ENCODE peak calls at places on chromosomes 6 and 20, in seven cellular contexts. T, U, L, Q, E, B and A are unnamed samples. For H3K9me3, the result is how much of the 10 kb centered on the place peaks cover.

GRCh38 chr6:82118150-82118562 is 129.4 kb downstream of the IBTK start:
- DNase-seq in T (no peak), U (no peak), L (no peak), Q (no peak), E (no peak), B (no peak), A (no peak)

GRCh38 chr20:24018796-24019195 is 30.2 kb upstream of the GGTLC1 start:
- DNase-seq in T (no peak), U (peak), L (no peak), Q (no peak), E (no peak), B (no peak), A (no peak)

GRCh38 chr6:36625161-36625919 is 31.2 kb downstream of the SRSF3 start:
- DNase-seq in T (peak), U (peak), L (peak), Q (no peak), E (no peak), B (no peak), A (no peak)

GRCh38 chr6:98871821-98872220 is 37.4 kb downstream of the POU3F2 start:
- DNase-seq in T (no peak), U (no peak), L (no peak), Q (no peak), E (no peak), B (no peak), A (no peak)

GRCh38 chr6:104428201-104428600 is 431.5 kb downstream of the HACE1 start:
- DNase-seq in T (no peak), U (no peak), L (no peak), Q (no peak), E (no peak), B (no peak), A (no peak)

GRCh38 chr6:34695729-34696188 is 808 bp downstream of the ILRUN start:
- DNase-seq in T (no peak), U (no peak), L (no peak), Q (no peak), E (no peak), B (no peak), A (no peak)

GRCh38 chr20:41137412-41138216 is at the start of gene PLCG1:
- DNase-seq in T (peak), U (peak), L (peak), Q (peak), E (peak), B (peak), A (no peak)

GRCh38 chr6:122530440-122531046 is 58.9 kb upstream of the SERINC1 start:
- DNase-seq in T (peak), U (peak), L (no peak), Q (peak), E (no peak), B (no peak), A (no peak)

GRCh38 chr6:1698527-1698926 is 88.8 kb downstream of the FOXC1 start:
- DNase-seq in T (no peak), U (no peak), L (no peak), Q (no peak), E (no peak), B (no peak), A (no peak)

GRCh38 chr6:7004581-7005297 is 103.0 kb upstream of the RREB1 start:
- DNase-seq in T (no peak), U (no peak), L (no peak), Q (no peak), E (no peak), B (no peak), A (no peak)

GRCh38 chr6:130997061-130997753 is 65.8 kb downstream of the EPB41L2 start:
- DNase-seq in T (peak), U (no peak), L (no peak), Q (no peak), E (no peak), B (no peak), A (no peak)

GRCh38 chr20:1931830-1932229 is 36.6 kb downstream of the SIRPA start:
- DNase-seq in T (no peak), U (no peak), L (no peak), Q (no peak), E (no peak), B (no peak), A (no peak)

GRCh38 chr20:55953201-55953600 is 52.1 kb downstream of the CBLN4 start:
- DNase-seq in T (no peak), U (no peak), L (no peak), Q (no peak), E (no peak), B (no peak), A (no peak)
- H3K9me3 ChIP-seq in T (under half), U (under half), L (under half), Q (under half), E (under half), B (under half), A (under half)

GRCh38 chr20:31706607-31707257 is 15.9 kb downstream of the BCL2L1 start:
- DNase-seq in T (peak), U (peak), L (peak), Q (no peak), E (no peak), B (no peak), A (no peak)
- H3K27ac ChIP-seq in T (no peak), U (peak), L (peak), Q (no peak), E (peak), B (peak), A (peak)

GRCh38 chr20:22682381-22682780 is 98.0 kb upstream of the FOXA2 start:
- DNase-seq in T (no peak), U (no peak), L (no peak), Q (no peak), E (no peak), B (no peak), A (no peak)
- H3K4me3 ChIP-seq in T (no peak), U (no peak), L (no peak), Q (no peak), E (no peak), B (no peak), A (no peak)

GRCh38 chr6:3919130-3919628 is 70.0 kb downstream of the FAM50B start:
- DNase-seq in T (peak), U (no peak), L (peak), Q (peak), E (no peak), B (peak), A (peak)
- H3K9me3 ChIP-seq in T (under half), U (under half), L (under half), Q (under half), E (under half), B (under half), A (under half)

DNA sequence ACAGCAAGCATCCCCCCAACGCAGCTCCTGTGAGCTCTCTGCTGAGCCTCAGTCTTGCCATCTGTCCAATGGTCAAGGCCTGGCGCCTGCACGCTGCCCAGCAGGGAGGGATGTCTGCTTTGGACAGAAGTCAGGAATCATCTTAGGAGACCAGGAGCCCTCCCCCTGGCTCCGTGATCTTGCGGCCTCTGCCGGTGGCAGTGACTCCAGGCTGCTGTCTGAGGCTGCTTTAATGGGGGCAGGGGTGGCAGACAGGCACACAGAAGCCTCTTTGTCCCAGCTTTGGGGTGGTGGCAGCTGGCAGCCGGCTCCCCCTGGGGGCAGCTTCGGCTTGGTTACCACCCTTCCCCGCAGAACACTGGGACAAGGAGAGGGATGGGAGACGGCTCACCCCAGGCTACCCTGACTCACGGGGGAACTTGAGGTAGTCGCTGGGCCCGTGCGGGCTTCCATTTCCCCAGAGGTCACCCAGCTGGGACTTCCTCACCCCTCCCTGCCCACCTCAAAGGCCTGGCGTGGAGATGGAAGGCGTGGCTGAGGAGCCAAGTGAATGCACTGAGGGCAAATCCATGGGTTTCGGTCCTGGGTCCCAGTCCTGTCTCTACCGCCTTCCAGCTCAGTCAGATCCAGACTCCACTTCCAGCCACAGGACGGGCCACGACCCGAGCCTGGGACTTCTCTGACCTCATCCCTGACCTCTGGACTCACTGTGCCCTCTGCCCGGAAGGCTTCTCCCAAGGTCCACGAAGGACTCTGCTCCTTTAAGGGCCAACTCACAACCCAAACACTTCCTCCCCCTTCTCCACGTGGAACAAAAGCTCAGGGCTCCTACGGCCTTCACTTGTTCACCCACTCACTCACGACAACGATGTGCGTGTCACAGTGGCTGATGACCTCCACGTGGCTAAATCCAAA is 14.8 kb downstream of the PEDS1 start:
- DNase-seq in T (no peak), U (no peak), L (no peak), Q (no peak), E (no peak), B (peak), A (no peak)
- H3K27ac ChIP-seq in T (peak), U (no peak), L (peak), Q (no peak), E (no peak), B (peak), A (peak)

GRCh38 chr6:167121471-167121870 is 1.4 kb upstream of the CCR6 start:
- DNase-seq in T (no peak), U (no peak), L (no peak), Q (no peak), E (no peak), B (no peak), A (no peak)

GRCh38 chr6:167119680-167120556 is 3.0 kb upstream of the CCR6 start:
- DNase-seq in T (no peak), U (no peak), L (no peak), Q (no peak), E (no peak), B (no peak), A (no peak)

GRCh38 chr6:167122827-167123657 is at the start of gene CCR6:
- DNase-seq in T (no peak), U (no peak), L (no peak), Q (no peak), E (no peak), B (no peak), A (no peak)

GRCh38 chr6:167120557-167121030 is 2.3 kb upstream of the CCR6 start:
- DNase-seq in T (no peak), U (no peak), L (no peak), Q (no peak), E (no peak), B (no peak), A (no peak)

GRCh38 chr6:167122041-167122826 is 662 bp upstream of the CCR6 start:
- DNase-seq in T (no peak), U (no peak), L (no peak), Q (no peak), E (no peak), B (no peak), A (no peak)
- H3K4me3 ChIP-seq in T (no peak), U (no peak), L (no peak), Q (no peak), E (no peak), B (no peak), A (no peak)

GRCh38 chr20:31394900-31395299 is 4.5 kb upstream of the DEFB119 start:
- DNase-seq in T (no peak), U (no peak), L (no peak), Q (no peak), E (no peak), B (no peak), A (no peak)
- H3K9me3 ChIP-seq in T (under half), U (under half), L (under half), Q (under half), E (under half), B (under half), A (under half)

GRCh38 chr6:53903357-53903756 is 108.6 kb downstream of the LRRC1 start:
- DNase-seq in T (no peak), U (no peak), L (no peak), Q (no peak), E (no peak), B (no peak), A (no peak)

GRCh38 chr6:53899512-53899911 is 104.7 kb downstream of the LRRC1 start:
- DNase-seq in T (no peak), U (no peak), L (no peak), Q (no peak), E (no peak), B (no peak), A (no peak)

GRCh38 chr6:53896237-53896636 is 101.4 kb downstream of the LRRC1 start:
- DNase-seq in T (no peak), U (no peak), L (no peak), Q (no peak), E (no peak), B (no peak), A (no peak)

GRCh38 chr6:53894086-53894485 is 99.3 kb downstream of the LRRC1 start:
- DNase-seq in T (peak), U (peak), L (no peak), Q (no peak), E (no peak), B (no peak), A (no peak)

DNA sequence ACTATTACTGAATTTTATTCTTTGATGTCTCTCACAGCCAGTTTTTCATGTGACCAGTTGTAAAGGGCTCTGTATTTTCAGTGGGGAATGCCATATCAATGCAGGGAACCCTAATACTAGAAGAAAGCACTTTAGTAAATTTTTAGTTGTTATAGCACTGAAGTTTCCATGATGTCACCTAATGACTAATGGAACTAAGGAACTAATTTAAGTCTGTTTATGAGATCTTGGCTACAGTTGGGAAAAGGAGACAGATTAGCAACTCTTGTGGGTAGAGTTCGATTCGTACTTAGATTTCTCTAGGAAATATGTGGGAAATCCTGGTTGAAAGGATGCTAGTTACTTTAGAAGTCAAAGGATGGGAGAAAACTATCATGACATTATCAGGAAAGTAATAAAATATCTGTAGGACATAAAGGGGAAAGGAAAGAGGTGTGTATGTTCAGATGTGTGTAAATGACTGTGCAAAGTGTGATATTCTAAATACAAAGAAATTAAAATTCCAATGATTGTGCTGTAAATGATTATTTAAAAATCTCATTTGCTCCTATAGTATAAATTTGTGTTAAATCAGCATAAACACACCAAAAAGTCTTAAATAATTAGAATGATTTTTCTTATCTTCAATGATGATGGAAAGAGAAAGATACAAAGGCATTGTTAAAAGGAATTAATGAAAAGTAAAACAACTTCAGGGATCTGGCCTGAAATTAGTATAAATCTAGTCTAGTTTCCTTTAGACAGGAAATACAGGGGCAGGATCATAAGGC is 103.4 kb downstream of the LRRC1 start:
- DNase-seq in T (peak), U (no peak), L (no peak), Q (no peak), E (no peak), B (no peak), A (no peak)
- H3K27ac ChIP-seq in T (no peak), U (no peak), L (no peak), Q (no peak), E (peak), B (no peak), A (no peak)

GRCh38 chr20:44549123-44549522 is 27.3 kb upstream of the SERINC3 start:
- DNase-seq in T (no peak), U (no peak), L (no peak), Q (no peak), E (no peak), B (no peak), A (no peak)

GRCh38 chr20:44548171-44548678 is 26.4 kb upstream of the SERINC3 start:
- DNase-seq in T (no peak), U (peak), L (no peak), Q (no peak), E (no peak), B (no peak), A (no peak)

GRCh38 chr20:44552568-44552949 is 29.8 kb upstream of the PKIG start:
- DNase-seq in T (no peak), U (no peak), L (no peak), Q (no peak), E (no peak), B (no peak), A (no peak)

GRCh38 chr20:44552039-44552438 is 30.2 kb upstream of the SERINC3 start:
- DNase-seq in T (no peak), U (no peak), L (no peak), Q (no peak), E (no peak), B (no peak), A (no peak)

DNA sequence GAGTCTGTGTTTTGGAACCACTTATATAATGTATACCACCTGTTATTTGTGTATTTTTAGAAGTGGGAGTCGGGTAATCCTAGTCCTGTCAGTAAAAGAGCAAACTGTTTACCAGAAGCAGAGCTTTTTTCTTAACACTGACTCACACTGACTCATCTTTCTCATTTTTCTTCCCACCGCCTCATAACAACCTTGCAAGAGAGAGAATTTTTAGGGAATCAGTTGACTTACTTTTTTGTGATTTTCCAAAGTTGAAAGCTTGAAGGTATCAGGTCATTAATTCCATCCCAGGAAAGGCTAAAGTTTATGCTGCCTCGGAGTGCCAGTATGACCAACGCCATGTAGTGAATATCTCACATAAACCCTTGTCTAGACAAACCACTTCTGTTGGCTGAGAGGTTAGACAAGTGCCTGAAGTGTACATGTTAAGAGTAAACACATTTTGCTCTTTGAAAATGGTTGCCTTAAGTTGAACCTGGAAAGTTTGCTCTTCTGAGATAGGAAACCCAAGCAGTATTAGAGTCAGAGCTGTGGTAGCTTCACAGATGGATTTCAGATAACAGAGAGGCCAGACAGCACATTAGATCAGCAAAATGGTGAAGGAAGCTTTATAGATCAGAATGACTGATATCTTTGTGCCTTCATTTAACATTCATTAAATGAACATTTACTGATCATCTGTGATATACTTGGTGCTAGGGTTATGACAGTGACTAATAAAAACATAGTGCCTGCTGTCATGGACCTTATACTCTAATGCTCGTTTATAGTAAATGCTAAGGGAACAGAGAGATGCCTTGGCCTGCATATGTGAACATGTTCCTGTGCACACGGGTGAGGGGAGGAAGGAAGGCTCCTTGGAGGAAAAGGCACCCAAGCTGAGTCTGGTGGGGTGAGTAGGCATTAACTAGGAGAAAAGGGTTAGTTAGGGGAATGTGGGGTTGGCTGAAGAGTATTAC is 29.1 kb upstream of the PKIG start:
- DNase-seq in T (peak), U (peak), L (no peak), Q (no peak), E (no peak), B (no peak), A (no peak)
- H3K4me3 ChIP-seq in T (no peak), U (peak), L (no peak), Q (no peak), E (no peak), B (no peak), A (no peak)